ENCODE peak calls at places on chromosome 3, in seven cellular contexts. W, R, K, O, B, S and U are unnamed samples. For H3K4me1, the result is how much of the 10 kb centered on the place peaks cover.

GRCh38 chr3:178084938-178085816 is 451.1 kb upstream of the KCNMB2 start:
- DNase-seq in W (peak), R (peak), K (peak), O (peak), B (peak), S (no peak), U (peak)

GRCh38 chr3:124509884-124510283 is 220.4 kb upstream of the UMPS start:
- DNase-seq in W (no peak), R (no peak), K (no peak), O (no peak), B (no peak), S (no peak), U (no peak)

GRCh38 chr3:69090021-69090420 is 5.3 kb downstream of the ARL6IP5 start:
- DNase-seq in W (no peak), R (no peak), K (no peak), O (no peak), B (peak), S (no peak), U (no peak)

GRCh38 chr3:107441617-107442016 is 64.4 kb downstream of the CCDC54 start:
- DNase-seq in W (no peak), R (no peak), K (no peak), O (no peak), B (peak), S (no peak), U (no peak)

GRCh38 chr3:19250959-19251610 is 102.8 kb downstream of the KCNH8 start:
- DNase-seq in W (no peak), R (no peak), K (peak), O (no peak), B (no peak), S (no peak), U (no peak)

GRCh38 chr3:183298708-183299153 is 45.7 kb downstream of the B3GNT5 start:
- DNase-seq in W (no peak), R (no peak), K (peak), O (peak), B (peak), S (peak), U (peak)

GRCh38 chr3:157098121-157098822 is 61.7 kb downstream of the CCNL1 start:
- DNase-seq in W (no peak), R (no peak), K (no peak), O (no peak), B (peak), S (no peak), U (no peak)

GRCh38 chr3:123749716-123750115 is 134.4 kb downstream of the MYLK start:
- DNase-seq in W (no peak), R (no peak), K (no peak), O (no peak), B (peak), S (no peak), U (no peak)

GRCh38 chr3:58321791-58322190 is 10.9 kb upstream of the PXK start:
- DNase-seq in W (no peak), R (no peak), K (no peak), O (no peak), B (no peak), S (no peak), U (no peak)

GRCh38 chr3:190519886-190520285 is 6.0 kb downstream of the IL1RAP start:
- DNase-seq in W (no peak), R (no peak), K (no peak), O (no peak), B (peak), S (no peak), U (no peak)

GRCh38 chr3:135214400-135214799 is 419.3 kb downstream of the EPHB1 start:
- DNase-seq in W (no peak), R (no peak), K (no peak), O (no peak), B (no peak), S (no peak), U (no peak)

GRCh38 chr3:149971403-149972075 is 844 bp upstream of the PFN2 start:
- DNase-seq in W (no peak), R (peak), K (peak), O (peak), B (peak), S (peak), U (peak)

GRCh38 chr3:135982922-135983581 is 17.5 kb downstream of the PPP2R3A start:
- DNase-seq in W (no peak), R (no peak), K (no peak), O (no peak), B (peak), S (no peak), U (no peak)

GRCh38 chr3:45868213-45868612 is 18.1 kb upstream of the CCR9 start:
- DNase-seq in W (no peak), R (no peak), K (no peak), O (no peak), B (no peak), S (no peak), U (no peak)

GRCh38 chr3:123723527-123724168 is 138.8 kb upstream of the HACD2 start:
- DNase-seq in W (peak), R (peak), K (peak), O (no peak), B (peak), S (peak), U (no peak)

GRCh38 chr3:135929670-135930069 is 35.9 kb upstream of the PPP2R3A start:
- DNase-seq in W (no peak), R (no peak), K (no peak), O (no peak), B (peak), S (no peak), U (peak)

GRCh38 chr3:195441051-195441450 is 1.8 kb downstream of the ACAP2 start:
- DNase-seq in W (no peak), R (no peak), K (no peak), O (no peak), B (peak), S (no peak), U (no peak)

GRCh38 chr3:77320514-77320913 is 280.6 kb downstream of the ROBO2 start:
- DNase-seq in W (peak), R (no peak), K (no peak), O (no peak), B (peak), S (peak), U (no peak)

GRCh38 chr3:81554348-81554747 is 207.1 kb downstream of the GBE1 start:
- DNase-seq in W (no peak), R (no peak), K (no peak), O (no peak), B (peak), S (no peak), U (no peak)

GRCh38 chr3:38507120-38507519 is 11.0 kb downstream of the EXOG start:
- DNase-seq in W (no peak), R (no peak), K (no peak), O (no peak), B (no peak), S (no peak), U (no peak)

GRCh38 chr3:52278510-52279069 is at the start of gene WDR82:
- DNase-seq in W (peak), R (peak), K (peak), O (peak), B (peak), S (peak), U (peak)

GRCh38 chr3:9536212-9536611 is 17.4 kb downstream of the LHFPL4 start:
- DNase-seq in W (no peak), R (no peak), K (no peak), O (no peak), B (no peak), S (no peak), U (no peak)

GRCh38 chr3:197520311-197521276 is 35.2 kb downstream of the BDH1 start:
- DNase-seq in W (peak), R (no peak), K (peak), O (peak), B (no peak), S (peak), U (no peak)

GRCh38 chr3:37040231-37040630 is 46.9 kb downstream of the MLH1 start:
- DNase-seq in W (no peak), R (no peak), K (no peak), O (no peak), B (peak), S (no peak), U (no peak)

GRCh38 chr3:43958005-43958770 is 267.4 kb downstream of the ABHD5 start:
- DNase-seq in W (no peak), R (no peak), K (peak), O (no peak), B (no peak), S (no peak), U (no peak)

GRCh38 chr3:193942516-193943055 is 193.4 kb upstream of the HES1 start:
- DNase-seq in W (no peak), R (no peak), K (no peak), O (no peak), B (no peak), S (peak), U (no peak)

GRCh38 chr3:79032686-79033318 is 735.0 kb downstream of the ROBO1 start:
- DNase-seq in W (peak), R (peak), K (peak), O (no peak), B (peak), S (peak), U (no peak)

GRCh38 chr3:131899021-131899420 is 135.8 kb downstream of the CPNE4 start:
- DNase-seq in W (no peak), R (no peak), K (peak), O (no peak), B (no peak), S (no peak), U (no peak)

GRCh38 chr3:117788086-117788485 is 1078.5 kb downstream of the TUSC7 start:
- DNase-seq in W (no peak), R (no peak), K (peak), O (no peak), B (peak), S (no peak), U (no peak)

GRCh38 chr3:177015881-177016280 is 181.4 kb downstream of the TBL1XR1 start:
- DNase-seq in W (no peak), R (no peak), K (no peak), O (no peak), B (no peak), S (no peak), U (no peak)

GRCh38 chr3:184581331-184582210 is 20.0 kb downstream of the EPHB3 start:
- DNase-seq in W (no peak), R (no peak), K (no peak), O (no peak), B (no peak), S (no peak), U (no peak)

GRCh38 chr3:10400050-10400748 is 79.3 kb upstream of the SEC13 start:
- DNase-seq in W (no peak), R (no peak), K (no peak), O (no peak), B (no peak), S (no peak), U (no peak)

GRCh38 chr3:103494512-103494911 is 1059.7 kb downstream of the ZPLD1 start:
- DNase-seq in W (no peak), R (no peak), K (no peak), O (no peak), B (no peak), S (no peak), U (no peak)

GRCh38 chr3:168426196-168426595 is 330.5 kb upstream of the GOLIM4 start:
- DNase-seq in W (no peak), R (no peak), K (no peak), O (no peak), B (peak), S (no peak), U (no peak)

DNA sequence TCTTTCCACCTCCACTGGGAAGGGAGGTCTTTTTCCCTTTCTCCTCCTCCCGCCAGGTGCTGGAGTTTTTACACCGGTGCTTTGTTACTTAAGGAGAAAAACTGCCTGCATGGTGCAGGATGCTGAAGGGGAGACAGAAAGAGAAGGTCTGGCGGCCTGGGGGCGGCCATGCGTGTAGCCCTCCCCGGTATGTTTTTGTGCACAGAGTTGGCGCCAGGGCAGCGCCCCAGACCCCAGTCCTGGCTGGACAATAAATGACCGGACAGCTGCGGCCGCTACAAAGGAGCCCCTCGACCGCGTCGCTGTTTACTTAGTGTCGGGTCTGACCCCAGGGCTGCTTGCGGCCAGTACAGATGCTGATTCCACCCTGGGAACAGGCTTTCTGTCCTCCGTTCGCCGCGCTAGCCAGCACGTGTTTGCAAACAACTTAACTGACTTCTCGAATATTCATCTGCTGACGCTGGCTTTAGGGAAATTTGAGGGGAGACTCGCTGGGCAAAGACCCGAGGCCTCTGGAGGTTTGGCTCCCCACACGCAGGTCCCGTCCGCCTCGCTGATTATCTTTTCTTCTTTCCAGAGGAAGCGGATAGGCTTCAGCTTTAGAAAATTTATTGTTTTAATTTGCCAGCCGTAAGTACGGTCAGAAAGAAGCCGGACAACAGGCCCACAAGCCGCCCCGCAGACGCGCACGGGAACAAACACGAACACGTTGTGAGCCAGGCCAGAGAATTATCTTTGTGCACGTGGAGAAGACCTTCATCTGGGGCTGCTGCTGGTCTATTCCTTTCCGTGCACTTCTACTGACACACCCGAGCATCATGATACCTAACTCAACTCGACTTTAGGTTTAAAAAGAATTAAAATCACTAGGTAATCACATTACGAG is 46.9 kb downstream of the ZIC4 start:
- DNase-seq in W (no peak), R (no peak), K (no peak), O (no peak), B (no peak), S (no peak), U (no peak)
- H3K4me1 ChIP-seq in W (under half), R (under half), K (under half), O (under half), B (under half), S (under half), U (under half)

DNA sequence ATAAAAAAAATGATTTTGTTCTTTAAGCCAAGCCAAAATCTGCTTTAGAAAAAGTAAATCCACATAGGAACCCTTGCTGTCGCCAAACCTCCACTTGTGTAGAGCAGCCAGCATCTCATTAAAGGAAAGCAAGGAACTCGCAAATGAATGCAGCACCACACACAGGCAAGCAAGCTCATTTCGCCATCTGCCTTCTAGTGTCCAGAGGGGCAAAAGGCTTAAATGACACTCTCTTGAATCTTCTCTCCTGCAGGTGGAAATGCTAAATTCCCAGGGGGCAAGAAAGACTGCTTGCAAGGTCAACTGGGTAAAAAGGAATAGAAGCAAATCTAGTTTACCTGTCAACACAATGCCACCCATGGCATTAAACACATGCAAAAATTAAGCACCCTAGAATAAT is 2.4 kb downstream of the MB21D2 start:
- DNase-seq in W (peak), R (no peak), K (no peak), O (no peak), B (peak), S (no peak), U (no peak)
- H3K4me3 ChIP-seq in W (no peak), R (no peak), K (no peak), O (no peak), B (peak), S (no peak), U (peak)

GRCh38 chr3:30622047-30622545 is 15.7 kb downstream of the TGFBR2 start:
- DNase-seq in W (no peak), R (no peak), K (no peak), O (no peak), B (no peak), S (no peak), U (no peak)
- H3K4me1 ChIP-seq in W (under half), R (half or more), K (under half), O (half or more), B (half or more), S (under half), U (half or more)

GRCh38 chr3:112649478-112649735 is 8.5 kb upstream of the CCDC80 start:
- DNase-seq in W (no peak), R (no peak), K (no peak), O (no peak), B (peak), S (no peak), U (no peak)

GRCh38 chr3:112643621-112644236 is 2.8 kb upstream of the CCDC80 start:
- DNase-seq in W (no peak), R (no peak), K (no peak), O (no peak), B (peak), S (no peak), U (no peak)

GRCh38 chr3:112644453-112644852 is 3.5 kb upstream of the CCDC80 start:
- DNase-seq in W (no peak), R (no peak), K (no peak), O (no peak), B (no peak), S (no peak), U (no peak)

GRCh38 chr3:112647122-112647521 is 6.2 kb upstream of the CCDC80 start:
- DNase-seq in W (no peak), R (no peak), K (no peak), O (no peak), B (peak), S (no peak), U (no peak)

DNA sequence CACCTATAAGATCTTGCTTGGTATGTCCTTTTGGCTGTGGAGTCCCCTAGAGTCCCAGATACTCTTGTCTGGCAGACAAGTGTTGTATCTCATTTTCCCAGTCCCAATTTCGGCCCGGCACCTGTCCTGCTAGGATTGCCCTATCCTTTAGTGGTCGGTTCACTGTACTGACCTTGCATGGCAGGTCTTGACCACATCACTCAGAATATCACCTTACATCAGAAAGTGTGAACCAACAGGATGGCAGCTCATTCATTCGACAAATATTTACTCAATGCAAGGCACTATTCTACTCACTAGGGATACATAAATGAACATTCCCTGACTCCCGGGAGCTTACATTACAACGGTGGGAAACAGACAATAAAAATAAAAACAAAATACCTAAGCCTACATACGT is 5.7 kb upstream of the CCDC80 start:
- DNase-seq in W (no peak), R (no peak), K (no peak), O (no peak), B (no peak), S (no peak), U (no peak)
- H3K4me3 ChIP-seq in W (no peak), R (no peak), K (no peak), O (no peak), B (no peak), S (no peak), U (no peak)

GRCh38 chr3:11759996-11760395 is 86.7 kb downstream of the TAMM41 start:
- DNase-seq in W (no peak), R (no peak), K (no peak), O (no peak), B (no peak), S (no peak), U (no peak)

GRCh38 chr3:11755276-11755675 is 91.4 kb downstream of the TAMM41 start:
- DNase-seq in W (no peak), R (no peak), K (no peak), O (no peak), B (no peak), S (no peak), U (no peak)

GRCh38 chr3:11757929-11758328 is 88.8 kb downstream of the TAMM41 start:
- DNase-seq in W (no peak), R (no peak), K (no peak), O (no peak), B (no peak), S (no peak), U (no peak)

DNA sequence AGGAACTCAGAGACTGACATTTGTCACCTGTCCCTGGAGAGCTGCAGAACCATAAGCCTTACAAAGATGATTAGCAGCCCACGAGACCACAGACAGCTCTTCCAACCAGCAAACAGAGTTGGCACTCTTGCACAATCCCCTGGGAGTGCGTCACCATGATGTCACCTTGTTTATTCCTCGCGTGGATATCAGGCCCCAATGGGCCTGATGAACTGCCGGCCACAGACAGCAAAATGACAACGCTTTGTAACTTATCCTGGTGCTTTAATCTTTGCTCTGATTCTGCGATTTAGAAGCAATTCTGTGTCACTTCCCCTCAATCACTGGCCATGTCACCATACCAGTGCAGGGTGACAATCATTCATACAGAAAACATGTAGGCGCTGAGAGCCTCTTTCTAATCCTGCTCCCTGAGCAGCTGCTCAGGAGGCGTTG is 89.2 kb downstream of the TAMM41 start:
- DNase-seq in W (no peak), R (no peak), K (peak), O (no peak), B (peak), S (no peak), U (no peak)
- H3K4me1 ChIP-seq in W (under half), R (under half), K (under half), O (under half), B (under half), S (under half), U (under half)

DNA sequence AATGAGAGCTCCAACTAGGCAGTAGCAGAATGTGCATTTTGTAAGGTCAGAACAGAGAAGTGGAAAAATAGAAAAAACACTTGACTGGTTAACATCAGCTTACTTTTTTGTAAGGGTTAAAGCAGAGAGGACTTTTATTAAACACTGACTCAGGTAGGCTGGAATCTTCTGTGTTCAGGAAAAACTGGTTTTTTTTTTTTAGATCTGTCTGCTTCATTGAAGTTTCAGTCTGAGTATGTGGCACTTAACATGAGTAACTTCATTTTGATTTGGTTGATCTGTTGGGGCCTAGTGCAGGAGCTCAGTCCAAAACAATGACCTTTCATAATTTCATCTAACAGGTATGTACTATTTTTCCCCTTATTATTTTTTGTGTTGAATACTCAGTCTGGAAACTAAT is 141.1 kb downstream of the DOCK3 start:
- DNase-seq in W (no peak), R (no peak), K (no peak), O (no peak), B (no peak), S (no peak), U (no peak)
- H3K4me3 ChIP-seq in W (no peak), R (no peak), K (no peak), O (no peak), B (no peak), S (no peak), U (no peak)